ENCODE peak calls at places on chromosomes 13 and 19, in five cellular contexts. I is brain microvascular endothelial cell, F is psoas muscle, Q is choroid plexus epithelial cell, E is fibroblast of mammary gland. R is an unnamed sample.

GRCh38 chr13:24680258-24680920 is at the start of gene ATP12A:
- DNase-seq in I (no peak), F (no peak), E (no peak), Q (no peak), R (no peak)

GRCh38 chr13:98507060-98507797 is 69.7 kb downstream of the STK24 start:
- DNase-seq in E (peak; percentile 27), I (peak; percentile 29), F (no peak), Q (peak; percentile 64), R (peak; percentile 69)

GRCh38 chr19:35755550-35756371 is 1.1 kb downstream of the HSPB6 start:
- DNase-seq in F (peak; percentile 97), Q (peak; percentile 87), I (peak; percentile 26), E (peak; percentile 88), R (no peak)

GRCh38 chr19:1601613-1602064 is 3.6 kb downstream of the UQCR11 start:
- DNase-seq in Q (peak; percentile 15), F (no peak), I (no peak), E (no peak), R (no peak)

GRCh38 chr13:53343345-53343744 is 314.7 kb downstream of the OLFM4 start:
- DNase-seq in I (no peak), Q (no peak), F (no peak), E (no peak), R (no peak)

GRCh38 chr19:35267818-35268545 is 780 bp upstream of the USF2 start:
- DNase-seq in F (peak; percentile 90), E (peak; percentile 53), Q (peak; percentile 68), I (peak; percentile 11), R (no peak)

GRCh38 chr19:737591-738093 is 13.3 kb upstream of the MISP start:
- DNase-seq in E (peak; percentile 20), Q (peak; percentile 50), F (no peak), I (no peak), R (no peak)

GRCh38 chr13:54658771-54659170 is 1630.2 kb downstream of the OLFM4 start:
- DNase-seq in I (no peak), F (no peak), E (no peak), Q (no peak), R (no peak)

GRCh38 chr19:10604460-10604980 is 17.4 kb upstream of the AP1M2 start:
- DNase-seq in I (no peak), E (no peak), F (peak; percentile 57), Q (no peak), R (no peak)

GRCh38 chr19:15316498-15316897 is 15.8 kb downstream of the BRD4 start:
- DNase-seq in E (no peak), Q (peak; percentile 89), I (no peak), F (no peak), R (no peak)

GRCh38 chr13:21218351-21219043 is 42.0 kb downstream of the MRPL57 start:
- DNase-seq in Q (no peak), F (no peak), E (no peak), I (no peak), R (no peak)

GRCh38 chr13:57813641-57814040 is 182.1 kb downstream of the PCDH17 start:
- DNase-seq in I (no peak), E (peak; percentile 6), F (no peak), Q (no peak), R (no peak)

GRCh38 chr19:6060600-6061391 is 49.5 kb downstream of the RFX2 start:
- DNase-seq in I (no peak), Q (no peak), F (peak; percentile 59), E (peak; percentile 41), R (no peak)

GRCh38 chr13:74641586-74641985 is 507.4 kb upstream of the KLF12 start:
- DNase-seq in E (peak; percentile 93), I (peak; percentile 17), F (no peak), Q (peak; percentile 10), R (no peak)

GRCh38 chr13:47337781-47338507 is 441.1 kb upstream of the HTR2A start:
- DNase-seq in Q (peak; percentile 94), E (peak; percentile 97), I (peak; percentile 96), F (no peak), R (no peak)

GRCh38 chr19:23071087-23071511 is 45.7 kb upstream of the ZNF730 start:
- DNase-seq in E (peak; percentile 7), I (peak; percentile 17), Q (peak; percentile 21), F (no peak), R (no peak)

GRCh38 chr19:12841094-12841493 is 2.8 kb downstream of the MAST1 start:
- DNase-seq in I (no peak), E (peak; percentile 27), F (peak; percentile 53), Q (no peak), R (no peak)

GRCh38 chr19:45613926-45614725 is 12.1 kb upstream of the GPR4 start:
- DNase-seq in I (peak; percentile 89), F (no peak), Q (peak; percentile 96), E (peak; percentile 92), R (no peak)

GRCh38 chr13:112768795-112769411 is 79.1 kb downstream of the ATP11A start:
- DNase-seq in F (peak; percentile 89), I (no peak), E (no peak), Q (no peak), R (no peak)

GRCh38 chr19:10988921-10989320 is 28.1 kb downstream of the SMARCA4 start:
- DNase-seq in E (no peak), Q (no peak), I (no peak), F (no peak), R (no peak)

GRCh38 chr13:26629260-26629659 is 71.8 kb downstream of the WASF3 start:
- DNase-seq in E (peak; percentile 24), I (peak; percentile 5), Q (peak; percentile 40), F (peak; percentile 49), R (no peak)

GRCh38 chr19:7959209-7959608 is 15.7 kb upstream of the TIMM44 start:
- DNase-seq in I (no peak), F (no peak), Q (no peak), E (no peak), R (no peak)

GRCh38 chr13:52751196-52751595 is 11.6 kb upstream of the CNMD start:
- DNase-seq in I (no peak), E (no peak), Q (no peak), F (no peak), R (no peak)

GRCh38 chr19:13579388-13580060 is 73.2 kb upstream of the CACNA1A start:
- DNase-seq in I (no peak), E (peak; percentile 70), F (no peak), Q (no peak), R (no peak)

GRCh38 chr13:26495749-26496148 is 61.7 kb upstream of the WASF3 start:
- DNase-seq in Q (no peak), E (no peak), I (no peak), F (no peak), R (no peak)

GRCh38 chr19:35509018-35509652 is 4.3 kb downstream of the DMKN start:
- DNase-seq in I (no peak), F (no peak), E (no peak), Q (peak; percentile 12), R (no peak)

GRCh38 chr13:43878897-43879322 is 630 bp downstream of the CCDC122 start:
- DNase-seq in I (peak; percentile 77), F (peak; percentile 88), Q (peak; percentile 82), E (peak; percentile 79), R (no peak)

GRCh38 chr13:21309542-21310172 is 133.2 kb downstream of the MRPL57 start:
- DNase-seq in Q (no peak), E (no peak), I (no peak), F (no peak), R (no peak)

GRCh38 chr13:27822258-27822872 is 30.1 kb downstream of the GSX1 start:
- DNase-seq in E (peak; percentile 13), I (no peak), F (no peak), Q (peak; percentile 19), R (no peak)

GRCh38 chr13:93224545-93224944 is 2.1 kb upstream of the GPC6 start:
- DNase-seq in I (peak; percentile 25), Q (peak; percentile 38), E (peak; percentile 47), F (no peak), R (no peak)
- H3K4me3 ChIP-seq in I (no peak overlapping the region), Q (no peak overlapping the region), E (no peak overlapping the region), F (no peak overlapping the region), R (no peak overlapping the region)

GRCh38 chr19:55578761-55579747 is 1.6 kb downstream of the ZNF579 start:
- DNase-seq in E (no peak), I (no peak), Q (no peak), F (no peak), R (no peak)
- H3K4me3 ChIP-seq in E (peak overlapping the region; percentile 86), I (peak overlapping the region; percentile 94), Q (peak overlapping the region; percentile 93), F (peak overlapping the region; percentile 93), R (peak overlapping the region; percentile 81)

GRCh38 chr19:4228765-4229178 is 551 bp upstream of the EBI3 start:
- DNase-seq in E (no peak), I (no peak), F (no peak), Q (no peak), R (no peak)
- H3K4me3 ChIP-seq in E (no peak overlapping the region), I (no peak overlapping the region), F (no peak overlapping the region), Q (no peak overlapping the region), R (no peak overlapping the region)

GRCh38 chr19:47021536-47022139 is 2.0 kb downstream of the NPAS1 start:
- DNase-seq in F (no peak), I (no peak), E (no peak), Q (no peak), R (no peak)

GRCh38 chr19:47018923-47019322 is 714 bp upstream of the NPAS1 start:
- DNase-seq in Q (no peak), F (no peak), E (no peak), I (no peak), R (no peak)

GRCh38 chr19:47020992-47021496 is 1.4 kb downstream of the NPAS1 start:
- DNase-seq in Q (no peak), F (no peak), I (no peak), E (no peak), R (no peak)

GRCh38 chr19:47020132-47020805 is 632 bp downstream of the NPAS1 start:
- DNase-seq in E (no peak), Q (no peak), F (no peak), I (no peak), R (no peak)

GRCh38 chr19:47019431-47020041 is at the start of gene NPAS1:
- DNase-seq in F (no peak), Q (no peak), I (no peak), E (no peak), R (no peak)
- H3K4me3 ChIP-seq in F (peak within 1 kb of the TSS; percentile 56), Q (peak within 1 kb of the TSS; percentile 14), I (peak within 1 kb of the TSS; percentile 17), E (peak within 1 kb of the TSS; percentile 19), R (peak within 1 kb of the TSS; percentile 18)

DNA sequence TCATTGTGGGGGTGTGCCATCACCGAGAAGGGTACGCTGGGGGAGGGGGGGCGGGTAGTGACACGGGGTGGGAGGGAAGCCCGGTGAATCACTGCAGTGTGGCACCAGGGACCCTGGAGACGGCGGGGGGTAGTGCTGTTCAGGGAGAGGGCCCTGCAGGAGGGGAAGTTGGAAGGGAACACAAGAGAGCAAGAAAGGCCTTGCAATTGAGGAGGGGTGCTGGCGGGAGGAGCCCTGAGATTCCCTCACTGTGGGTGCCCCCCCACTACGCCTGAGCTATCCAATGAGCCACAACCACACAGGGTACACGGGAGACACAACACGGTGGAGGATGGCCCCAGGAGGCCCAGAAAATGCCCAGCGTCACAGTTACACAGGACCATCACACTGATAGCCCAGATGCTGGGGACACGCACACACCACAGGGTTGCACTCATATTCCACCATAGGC is 516 bp upstream of the ATP1A3 start:
- DNase-seq in F (no peak), E (no peak), Q (no peak), I (no peak), R (no peak)
- H3K4me3 ChIP-seq in F (peak overlapping the region; percentile 63), E (no peak overlapping the region), Q (no peak overlapping the region), I (no peak overlapping the region), R (no peak overlapping the region)

R was measured in LNCaP clone FGC.